ENCODE peak calls at places on chromosome 1, in five cellular contexts. E is stomach, O is keratinocyte, A is prostate gland, Q is PC-9. B is an unnamed sample. For H3K9me3, the result is how much of the 10 kb centered on the place peaks cover.

GRCh38 chr1:54421101-54421504 is 14.9 kb upstream of the SSBP3 start:
- DNase-seq in A (no peak), O (no peak), Q (peak), E (no peak), B (no peak)

GRCh38 chr1:114902343-114902742 is 47.7 kb downstream of the SYCP1 start:
- DNase-seq in E (no peak), A (no peak), O (no peak), Q (no peak), B (no peak)

GRCh38 chr1:58932820-58933598 is 149.2 kb upstream of the JUN start:
- DNase-seq in E (peak), O (peak), A (peak), Q (peak), B (no peak)

GRCh38 chr1:223244366-223245103 is 101.5 kb upstream of the TLR5 start:
- DNase-seq in O (no peak), A (no peak), Q (peak), E (no peak), B (no peak)

GRCh38 chr1:166080277-166080964 is 86.4 kb downstream of the FAM78B start:
- DNase-seq in Q (no peak), O (no peak), E (no peak), A (no peak), B (no peak)

GRCh38 chr1:223038288-223039006 is 104.6 kb downstream of the TLR5 start:
- DNase-seq in E (peak), O (no peak), A (no peak), Q (no peak), B (no peak)

GRCh38 chr1:17631410-17631809 is 91.9 kb downstream of the ARHGEF10L start:
- DNase-seq in O (no peak), A (no peak), Q (no peak), E (no peak), B (no peak)

GRCh38 chr1:54326577-54327385 is 79.4 kb downstream of the SSBP3 start:
- DNase-seq in A (no peak), Q (no peak), E (no peak), O (no peak), B (no peak)

GRCh38 chr1:178739285-178740045 is 14.4 kb downstream of the RALGPS2 start:
- DNase-seq in O (no peak), Q (no peak), E (no peak), A (no peak), B (no peak)

GRCh38 chr1:21489146-21489545 is 20.1 kb upstream of the ALPL start:
- DNase-seq in A (no peak), Q (no peak), O (no peak), E (no peak), B (no peak)

GRCh38 chr1:42936309-42937078 is 22.2 kb downstream of the SLC2A1 start:
- DNase-seq in A (no peak), E (peak), Q (peak), O (peak), B (no peak)

GRCh38 chr1:202018226-202018475 is 7.8 kb downstream of the ELF3 start:
- DNase-seq in E (no peak), A (no peak), O (no peak), Q (no peak), B (no peak)

GRCh38 chr1:54714881-54715492 is 674 bp upstream of the TTC4 start:
- DNase-seq in E (no peak), O (no peak), A (no peak), Q (no peak), B (no peak)

DNA sequence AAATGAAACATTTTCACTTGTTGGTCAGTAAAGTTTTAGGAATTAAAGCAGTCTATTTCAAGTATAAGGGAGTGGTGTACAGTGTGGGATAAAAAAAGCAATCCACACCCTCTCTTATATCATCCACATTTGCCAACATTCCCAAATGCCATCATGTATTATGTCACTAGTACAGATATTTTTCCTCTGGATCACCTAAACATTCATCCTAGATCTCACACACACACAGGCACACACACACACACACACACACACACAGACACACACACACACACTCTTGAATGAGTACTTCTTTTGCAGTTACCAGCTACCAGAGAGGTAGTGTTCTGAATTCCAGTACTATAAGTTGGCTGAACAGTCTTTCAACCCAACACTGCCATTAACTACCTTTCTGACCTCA is 1369.1 kb upstream of the ADGRL4 start:
- DNase-seq in A (no peak), Q (peak), O (peak), E (no peak), B (no peak)
- H3K9me3 ChIP-seq in A (under half), Q (under half), O (under half), E (under half), B (under half)

DNA sequence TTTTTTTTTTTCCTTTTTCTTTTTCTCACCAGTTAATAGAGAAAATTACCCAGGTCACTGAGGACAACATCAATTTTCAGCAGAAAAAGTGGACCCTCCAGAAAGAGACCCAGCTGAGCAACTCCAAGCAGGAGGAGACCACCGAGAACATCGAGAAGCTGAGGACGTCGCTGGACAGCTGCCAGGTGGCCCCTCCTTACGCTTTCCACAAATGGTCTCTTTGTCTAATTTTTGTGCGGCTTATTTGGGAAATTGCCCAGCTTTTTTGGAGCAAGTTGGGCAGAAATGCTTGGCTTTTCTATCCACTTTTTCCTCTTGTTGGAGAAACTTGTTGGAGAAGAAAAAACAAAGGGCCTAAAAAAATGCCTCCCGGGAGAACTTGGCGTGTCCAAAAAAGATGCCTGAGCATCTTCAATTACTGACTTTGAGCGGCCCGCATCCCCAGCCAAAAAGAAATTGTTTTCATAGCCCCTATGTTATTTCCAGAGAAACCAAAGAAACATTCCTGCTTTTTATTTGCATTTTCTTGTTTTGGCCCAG is 81.3 kb downstream of the FHAD1 start:
- DNase-seq in E (no peak), A (no peak), Q (no peak), O (no peak), B (no peak)
- H3K27ac ChIP-seq in E (peak), A (no peak), Q (no peak), O (no peak), B (peak)

GRCh38 chr1:72837781-72838180 is 555.4 kb upstream of the NEGR1 start:
- DNase-seq in Q (peak), A (no peak), O (no peak), E (no peak), B (no peak)
- H3K9me3 ChIP-seq in Q (under half), A (under half), O (under half), E (under half), B (under half)

GRCh38 chr1:220810963-220811362 is 24.2 kb downstream of the MTARC1 start:
- DNase-seq in O (no peak), Q (no peak), A (no peak), E (no peak), B (no peak)
- H3K27ac ChIP-seq in O (no peak), Q (no peak), A (no peak), E (no peak), B (no peak)